ENCODE peak calls at places on chromosomes 6 and 20, in six cellular contexts. V is NCI-H1092 treated with DMSO at 0.1 percent for 48 hours, N is activated T-helper 1 cell treated with Interleukin-2 at 50 U/mL for 16 hours, K is HCEC 1CT, T is GM23248, Y is iris pigment epithelial cell. A is an unnamed sample.

GRCh38 chr20:64079273-64080012 is at the start of gene RGS19:
- DNase-seq in V (no peak), N (peak), K (peak), T (peak), Y (peak), A (peak)

GRCh38 chr20:23156170-23156841 is 70.2 kb upstream of the CD93 start:
- DNase-seq in V (no peak), N (no peak), K (peak), T (peak), Y (peak), A (peak)

GRCh38 chr6:137816688-137817087 is 50.4 kb upstream of the TNFAIP3 start:
- DNase-seq in V (no peak), N (no peak), K (no peak), T (no peak), Y (no peak), A (no peak)

GRCh38 chr20:13008761-13009681 is at the start of gene SPTLC3:
- DNase-seq in V (no peak), N (no peak), K (peak), T (peak), Y (no peak), A (peak)

GRCh38 chr6:144094731-144095133 is 641 bp downstream of the SF3B5 start:
- DNase-seq in V (no peak), N (no peak), K (no peak), T (no peak), Y (no peak), A (no peak)

GRCh38 chr6:138157986-138158638 is 3.6 kb upstream of the ARFGEF3 start:
- DNase-seq in V (no peak), N (no peak), K (no peak), T (peak), Y (peak), A (peak)

GRCh38 chr6:111242452-111242851 is 155.1 kb downstream of the SLC16A10 start:
- DNase-seq in V (no peak), N (no peak), K (peak), T (no peak), Y (peak), A (peak)

GRCh38 chr20:16040742-16041141 is 532.5 kb downstream of the KIF16B start:
- DNase-seq in V (no peak), N (no peak), K (no peak), T (no peak), Y (no peak), A (no peak)

GRCh38 chr6:134309227-134309626 is 8.7 kb downstream of the SGK1 start:
- DNase-seq in V (no peak), N (no peak), K (no peak), T (no peak), Y (no peak), A (no peak)

GRCh38 chr6:43623880-43624785 is 4.9 kb downstream of the GTPBP2 start:
- DNase-seq in V (no peak), N (no peak), K (no peak), T (no peak), Y (no peak), A (no peak)

GRCh38 chr6:28794175-28795002 is 129.4 kb downstream of the TRIM27 start:
- DNase-seq in V (no peak), N (no peak), K (peak), T (peak), Y (peak), A (peak)

GRCh38 chr6:85408039-85408438 is 41.8 kb upstream of the NT5E start:
- DNase-seq in V (no peak), N (no peak), K (no peak), T (no peak), Y (no peak), A (no peak)

GRCh38 chr6:111559193-111560097 is 46.2 kb downstream of the TRAF3IP2 start:
- DNase-seq in V (peak), N (no peak), K (no peak), T (peak), Y (no peak), A (no peak)

GRCh38 chr20:1961374-1961773 is 32.5 kb downstream of the PDYN start:
- DNase-seq in V (no peak), N (no peak), K (no peak), T (no peak), Y (no peak), A (no peak)

A was measured in astrocyte of the spinal cord.